ENCODE peak calls at places on chromosomes 16 and 17, in ten cellular contexts. One of them, this sample, is unnamed.

GRCh38 chr16:81616321-81617020 is 162.6 kb upstream of the PLCG2 start:
- DNase-seq in body of pancreas: no peak
- DNase-seq in stomach: peak
- DNase-seq in heart left ventricle: peak
- DNase-seq in tibial nerve: no peak
- DNase-seq in NB4: peak
- DNase-seq in A549: no peak
- DNase-seq in ovary: peak
- DNase-seq in testis: peak
- DNase-seq in adrenal gland: peak
- DNase-seq in this sample: no peak

GRCh38 chr17:59464246-59464645 is 101.2 kb upstream of the DHX40 start:
- DNase-seq in ovary: no peak
- DNase-seq in NB4: no peak
- DNase-seq in stomach: no peak
- DNase-seq in A549: no peak
- DNase-seq in heart left ventricle: no peak
- DNase-seq in testis: peak
- DNase-seq in body of pancreas: no peak
- DNase-seq in adrenal gland: no peak
- DNase-seq in tibial nerve: no peak
- DNase-seq in this sample: no peak

GRCh38 chr17:75260679-75261335 is 599 bp downstream of the GGA3 start:
- DNase-seq in adrenal gland: no peak
- DNase-seq in body of pancreas: no peak
- DNase-seq in A549: no peak
- DNase-seq in NB4: peak
- DNase-seq in ovary: no peak
- DNase-seq in stomach: no peak
- DNase-seq in heart left ventricle: no peak
- DNase-seq in tibial nerve: no peak
- DNase-seq in testis: no peak
- DNase-seq in this sample: no peak

GRCh38 chr16:89495121-89495520 is 4.8 kb upstream of the ANKRD11 start:
- DNase-seq in tibial nerve: no peak
- DNase-seq in ovary: no peak
- DNase-seq in A549: no peak
- DNase-seq in testis: no peak
- DNase-seq in adrenal gland: no peak
- DNase-seq in NB4: no peak
- DNase-seq in stomach: no peak
- DNase-seq in heart left ventricle: no peak
- DNase-seq in body of pancreas: no peak
- DNase-seq in this sample: no peak

GRCh38 chr17:39099686-39100293 is 51.6 kb downstream of the PLXDC1 start:
- DNase-seq in heart left ventricle: peak
- DNase-seq in testis: peak
- DNase-seq in ovary: peak
- DNase-seq in tibial nerve: peak
- DNase-seq in NB4: no peak
- DNase-seq in body of pancreas: no peak
- DNase-seq in A549: no peak
- DNase-seq in stomach: no peak
- DNase-seq in adrenal gland: peak
- DNase-seq in this sample: no peak

GRCh38 chr16:50651835-50652438 is 29.2 kb downstream of the SNX20 start:
- DNase-seq in adrenal gland: no peak
- DNase-seq in stomach: no peak
- DNase-seq in ovary: no peak
- DNase-seq in heart left ventricle: no peak
- DNase-seq in tibial nerve: no peak
- DNase-seq in A549: peak
- DNase-seq in NB4: no peak
- DNase-seq in body of pancreas: no peak
- DNase-seq in testis: peak
- DNase-seq in this sample: no peak

GRCh38 chr16:66473654-66474519 is 46.8 kb downstream of the BEAN1 start:
- DNase-seq in testis: no peak
- DNase-seq in A549: no peak
- DNase-seq in ovary: no peak
- DNase-seq in heart left ventricle: no peak
- DNase-seq in adrenal gland: no peak
- DNase-seq in NB4: no peak
- DNase-seq in stomach: no peak
- DNase-seq in body of pancreas: no peak
- DNase-seq in tibial nerve: no peak
- DNase-seq in this sample: no peak

GRCh38 chr16:2469399-2470233 is 1.5 kb upstream of the NTN3 start:
- DNase-seq in adrenal gland: no peak
- DNase-seq in A549: no peak
- DNase-seq in tibial nerve: no peak
- DNase-seq in ovary: no peak
- DNase-seq in heart left ventricle: no peak
- DNase-seq in testis: no peak
- DNase-seq in stomach: no peak
- DNase-seq in body of pancreas: no peak
- DNase-seq in NB4: peak
- DNase-seq in this sample: no peak

GRCh38 chr16:53814791-53815190 is 110.8 kb downstream of the FTO start:
- DNase-seq in ovary: no peak
- DNase-seq in body of pancreas: no peak
- DNase-seq in heart left ventricle: no peak
- DNase-seq in NB4: no peak
- DNase-seq in adrenal gland: no peak
- DNase-seq in A549: no peak
- DNase-seq in tibial nerve: no peak
- DNase-seq in testis: no peak
- DNase-seq in stomach: no peak
- DNase-seq in this sample: no peak

GRCh38 chr16:16095646-16096045 is 127.6 kb downstream of the ABCC6 start:
- DNase-seq in tibial nerve: no peak
- DNase-seq in heart left ventricle: no peak
- DNase-seq in NB4: no peak
- DNase-seq in ovary: no peak
- DNase-seq in body of pancreas: no peak
- DNase-seq in adrenal gland: no peak
- DNase-seq in stomach: no peak
- DNase-seq in testis: no peak
- DNase-seq in A549: no peak
- DNase-seq in this sample: no peak

GRCh38 chr17:45934044-45934979 is 40.0 kb downstream of the MAPT start:
- DNase-seq in testis: no peak
- DNase-seq in NB4: no peak
- DNase-seq in ovary: no peak
- DNase-seq in tibial nerve: no peak
- DNase-seq in body of pancreas: no peak
- DNase-seq in adrenal gland: no peak
- DNase-seq in A549: no peak
- DNase-seq in heart left ventricle: no peak
- DNase-seq in stomach: no peak
- DNase-seq in this sample: no peak

GRCh38 chr17:33730131-33730530 is 437.0 kb upstream of the ASIC2 start:
- DNase-seq in NB4: no peak
- DNase-seq in adrenal gland: no peak
- DNase-seq in A549: no peak
- DNase-seq in heart left ventricle: no peak
- DNase-seq in testis: no peak
- DNase-seq in body of pancreas: no peak
- DNase-seq in stomach: no peak
- DNase-seq in ovary: no peak
- DNase-seq in tibial nerve: no peak
- DNase-seq in this sample: no peak

GRCh38 chr17:48995871-48996695 is 1.1 kb upstream of the IGF2BP1 start:
- DNase-seq in A549: peak
- DNase-seq in NB4: peak
- DNase-seq in testis: peak
- DNase-seq in stomach: no peak
- DNase-seq in ovary: no peak
- DNase-seq in tibial nerve: no peak
- DNase-seq in adrenal gland: no peak
- DNase-seq in heart left ventricle: no peak
- DNase-seq in body of pancreas: no peak
- DNase-seq in this sample: no peak

DNA sequence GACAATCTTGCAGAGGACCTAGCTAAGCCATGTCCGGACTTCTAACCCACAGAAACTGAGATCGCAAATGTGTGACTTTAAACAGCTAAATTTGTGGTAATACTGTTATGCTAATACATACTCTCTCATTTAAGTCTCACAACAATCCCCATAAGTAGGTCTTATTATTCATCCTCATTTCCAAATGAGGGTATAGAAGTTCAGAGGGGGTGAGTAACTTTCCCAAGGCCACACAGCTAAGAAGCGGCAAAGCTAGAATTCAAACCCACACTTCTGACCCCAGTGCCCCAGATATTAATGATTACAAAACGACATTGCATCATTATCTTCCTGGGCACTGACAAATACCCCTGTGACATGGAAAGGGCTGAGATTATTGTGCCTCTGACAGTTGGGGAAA is 81.4 kb downstream of the CNGB1 start:
- DNase-seq in adrenal gland: no peak
- DNase-seq in ovary: no peak
- DNase-seq in tibial nerve: no peak
- DNase-seq in body of pancreas: no peak
- DNase-seq in stomach: no peak
- DNase-seq in A549: no peak
- DNase-seq in heart left ventricle: no peak
- DNase-seq in NB4: no peak
- DNase-seq in testis: no peak
- DNase-seq in this sample: no peak
- TF ChIP-seq POLR2A in adrenal gland: no peak
- TF ChIP-seq POLR2A in ovary: no peak
- TF ChIP-seq POLR2A in tibial nerve: no peak
- TF ChIP-seq POLR2A in body of pancreas: no peak
- TF ChIP-seq POLR2A in stomach: no peak
- TF ChIP-seq POLR2A in A549: no peak
- TF ChIP-seq POLR2A in heart left ventricle: no peak
- TF ChIP-seq POLR2A in NB4: no peak
- TF ChIP-seq POLR2A in testis: no peak
- TF ChIP-seq POLR2A in this sample: no peak

GRCh38 chr17:40112718-40113109 is 9.1 kb upstream of the MSL1 start:
- DNase-seq in body of pancreas: no peak
- DNase-seq in heart left ventricle: no peak
- DNase-seq in NB4: no peak
- DNase-seq in tibial nerve: no peak
- DNase-seq in ovary: peak
- DNase-seq in testis: no peak
- DNase-seq in A549: no peak
- DNase-seq in stomach: no peak
- DNase-seq in adrenal gland: peak
- DNase-seq in this sample: no peak
- H3K4me3 ChIP-seq in body of pancreas: no peak
- H3K4me3 ChIP-seq in heart left ventricle: peak
- H3K4me3 ChIP-seq in NB4: no peak
- H3K4me3 ChIP-seq in tibial nerve: peak
- H3K4me3 ChIP-seq in ovary: no peak
- H3K4me3 ChIP-seq in testis: no peak
- H3K4me3 ChIP-seq in A549: no peak
- H3K4me3 ChIP-seq in stomach: no peak
- H3K4me3 ChIP-seq in adrenal gland: no peak
- H3K4me3 ChIP-seq in this sample: no peak

GRCh38 chr17:34961093-34961911 is at the start of the genes CCT6B and ZNF830:
- DNase-seq in NB4: peak
- DNase-seq in adrenal gland: peak
- DNase-seq in testis: peak
- DNase-seq in A549: peak
- DNase-seq in body of pancreas: peak
- DNase-seq in heart left ventricle: peak
- DNase-seq in stomach: peak
- DNase-seq in tibial nerve: peak
- DNase-seq in ovary: peak
- DNase-seq in this sample: peak
- TF ChIP-seq CTCF in NB4: no peak
- TF ChIP-seq CTCF in adrenal gland: peak
- TF ChIP-seq CTCF in testis: no peak
- TF ChIP-seq CTCF in A549: no peak
- TF ChIP-seq CTCF in body of pancreas: no peak
- TF ChIP-seq CTCF in heart left ventricle: no peak
- TF ChIP-seq CTCF in stomach: no peak
- TF ChIP-seq CTCF in tibial nerve: no peak
- TF ChIP-seq CTCF in ovary: no peak
- TF ChIP-seq CTCF in this sample: no peak

GRCh38 chr17:81242421-81243332 is 3.6 kb downstream of the NDUFAF8 start:
- DNase-seq in heart left ventricle: no peak
- DNase-seq in tibial nerve: no peak
- DNase-seq in NB4: peak
- DNase-seq in ovary: no peak
- DNase-seq in stomach: no peak
- DNase-seq in testis: no peak
- DNase-seq in A549: no peak
- DNase-seq in body of pancreas: no peak
- DNase-seq in adrenal gland: no peak
- DNase-seq in this sample: no peak

GRCh38 chr17:81245024-81245664 is 6.0 kb downstream of the NDUFAF8 start:
- DNase-seq in testis: no peak
- DNase-seq in NB4: no peak
- DNase-seq in body of pancreas: no peak
- DNase-seq in tibial nerve: no peak
- DNase-seq in adrenal gland: no peak
- DNase-seq in stomach: no peak
- DNase-seq in heart left ventricle: no peak
- DNase-seq in ovary: no peak
- DNase-seq in A549: no peak
- DNase-seq in this sample: no peak

GRCh38 chr17:81243333-81243664 is 4.2 kb downstream of the NDUFAF8 start:
- DNase-seq in adrenal gland: no peak
- DNase-seq in testis: no peak
- DNase-seq in tibial nerve: no peak
- DNase-seq in NB4: no peak
- DNase-seq in A549: no peak
- DNase-seq in heart left ventricle: no peak
- DNase-seq in ovary: no peak
- DNase-seq in stomach: no peak
- DNase-seq in body of pancreas: no peak
- DNase-seq in this sample: no peak

GRCh38 chr17:81245665-81246342 is 6.7 kb downstream of the NDUFAF8 start:
- DNase-seq in NB4: no peak
- DNase-seq in A549: no peak
- DNase-seq in heart left ventricle: peak
- DNase-seq in ovary: no peak
- DNase-seq in body of pancreas: no peak
- DNase-seq in testis: no peak
- DNase-seq in stomach: no peak
- DNase-seq in tibial nerve: no peak
- DNase-seq in adrenal gland: no peak
- DNase-seq in this sample: no peak

DNA sequence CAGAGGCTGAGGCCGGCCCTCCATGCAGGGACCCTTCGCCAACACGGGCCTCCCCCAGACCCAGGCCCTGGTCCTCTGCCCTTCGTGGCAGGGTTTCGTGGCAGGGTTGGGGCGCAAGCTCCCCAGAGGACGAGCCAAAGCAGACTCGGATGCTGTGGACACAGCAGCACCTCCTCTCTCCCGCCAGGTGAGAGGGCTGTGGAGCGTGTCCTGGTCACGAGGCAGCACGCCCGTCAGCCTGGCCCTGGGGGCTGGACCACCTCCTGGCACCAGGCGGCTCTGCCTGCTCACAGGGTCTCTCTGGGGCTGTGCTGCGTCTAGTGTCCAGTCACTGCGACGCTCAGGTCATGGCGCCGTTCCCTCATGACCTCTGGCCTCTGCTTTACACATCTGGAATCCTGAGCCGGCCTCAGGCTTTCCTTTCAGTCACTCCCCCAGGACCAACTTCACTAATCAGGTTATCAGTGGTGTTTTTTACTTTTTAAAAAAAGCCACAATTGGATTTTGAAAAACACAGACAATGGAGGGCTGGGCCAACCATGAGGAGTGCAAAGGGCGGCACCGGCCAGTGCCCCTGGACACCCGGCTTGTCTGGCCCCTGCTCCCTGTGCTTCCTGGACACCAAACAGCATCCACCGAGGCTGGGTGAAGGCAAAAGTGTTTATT is 5.4 kb downstream of the NDUFAF8 start:
- DNase-seq in testis: no peak
- DNase-seq in adrenal gland: no peak
- DNase-seq in NB4: no peak
- DNase-seq in stomach: no peak
- DNase-seq in body of pancreas: no peak
- DNase-seq in heart left ventricle: peak
- DNase-seq in ovary: no peak
- DNase-seq in A549: no peak
- DNase-seq in tibial nerve: no peak
- DNase-seq in this sample: no peak
- TF ChIP-seq POLR2A in testis: no peak
- TF ChIP-seq POLR2A in adrenal gland: no peak
- TF ChIP-seq POLR2A in NB4: no peak
- TF ChIP-seq POLR2A in stomach: no peak
- TF ChIP-seq POLR2A in body of pancreas: no peak
- TF ChIP-seq POLR2A in heart left ventricle: no peak
- TF ChIP-seq POLR2A in ovary: no peak
- TF ChIP-seq POLR2A in A549: no peak
- TF ChIP-seq POLR2A in tibial nerve: no peak
- TF ChIP-seq POLR2A in this sample: no peak